ENCODE peak calls at places on chromosome 12, in six cellular contexts. A, W, B, O, Z and M are unnamed samples.

GRCh38 chr12:3352230-3352629 is 138.8 kb upstream of the PRMT8 start:
- DNase-seq in Z (no peak), W (no peak), B (no peak), O (no peak), A (no peak), M (no peak)

GRCh38 chr12:85549658-85550057 is 269.6 kb downstream of the ALX1 start:
- DNase-seq in O (no peak), W (no peak), B (peak), Z (no peak), A (no peak), M (no peak)

GRCh38 chr12:105567061-105567460 is 236.6 kb downstream of the C12orf75 start:
- DNase-seq in A (no peak), Z (no peak), W (no peak), O (no peak), B (no peak), M (no peak)

GRCh38 chr12:38998887-38999482 is 93.6 kb upstream of the CPNE8 start:
- DNase-seq in Z (no peak), A (no peak), O (no peak), B (no peak), W (no peak), M (no peak)

GRCh38 chr12:11630046-11630706 is 19.3 kb upstream of the ETV6 start:
- DNase-seq in Z (no peak), O (no peak), A (no peak), B (no peak), W (no peak), M (no peak)

GRCh38 chr12:104457746-104458644 is 1.2 kb downstream of the CHST11 start:
- DNase-seq in B (no peak), Z (no peak), O (peak), W (peak), A (peak), M (peak)

GRCh38 chr12:93300611-93301021 is 77.1 kb upstream of the NUDT4 start:
- DNase-seq in B (peak), O (no peak), A (no peak), Z (no peak), W (no peak), M (no peak)

GRCh38 chr12:46386877-46387629 is 14.5 kb upstream of the SLC38A2 start:
- DNase-seq in Z (no peak), B (no peak), W (no peak), O (no peak), A (no peak), M (peak)

DNA sequence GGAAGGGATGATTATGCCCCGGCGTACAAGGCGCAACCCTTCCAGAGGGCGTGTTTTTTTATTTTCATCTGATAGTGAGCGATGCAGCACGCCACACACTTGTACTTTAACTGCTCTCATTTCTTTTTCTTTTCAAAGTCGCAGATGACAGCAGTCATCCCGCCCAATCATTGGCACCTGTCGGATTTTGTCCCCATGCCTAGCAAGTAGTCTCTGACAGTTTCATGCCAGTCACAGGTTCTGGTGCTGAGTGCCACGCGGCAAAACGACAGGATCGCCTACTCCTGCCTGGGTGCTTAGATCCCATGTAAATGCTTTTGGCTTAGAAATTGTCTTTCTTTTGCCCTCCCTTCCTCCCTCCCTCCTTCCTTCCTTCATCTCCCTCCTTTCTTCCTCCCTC is 117.7 kb downstream of the GLT1D1 start:
- DNase-seq in Z (no peak), O (no peak), W (no peak), B (no peak), A (no peak), M (no peak)
- TF ChIP-seq MYC in Z (no peak), O (no peak), W (no peak), B (no peak), A (no peak), M (no peak)

DNA sequence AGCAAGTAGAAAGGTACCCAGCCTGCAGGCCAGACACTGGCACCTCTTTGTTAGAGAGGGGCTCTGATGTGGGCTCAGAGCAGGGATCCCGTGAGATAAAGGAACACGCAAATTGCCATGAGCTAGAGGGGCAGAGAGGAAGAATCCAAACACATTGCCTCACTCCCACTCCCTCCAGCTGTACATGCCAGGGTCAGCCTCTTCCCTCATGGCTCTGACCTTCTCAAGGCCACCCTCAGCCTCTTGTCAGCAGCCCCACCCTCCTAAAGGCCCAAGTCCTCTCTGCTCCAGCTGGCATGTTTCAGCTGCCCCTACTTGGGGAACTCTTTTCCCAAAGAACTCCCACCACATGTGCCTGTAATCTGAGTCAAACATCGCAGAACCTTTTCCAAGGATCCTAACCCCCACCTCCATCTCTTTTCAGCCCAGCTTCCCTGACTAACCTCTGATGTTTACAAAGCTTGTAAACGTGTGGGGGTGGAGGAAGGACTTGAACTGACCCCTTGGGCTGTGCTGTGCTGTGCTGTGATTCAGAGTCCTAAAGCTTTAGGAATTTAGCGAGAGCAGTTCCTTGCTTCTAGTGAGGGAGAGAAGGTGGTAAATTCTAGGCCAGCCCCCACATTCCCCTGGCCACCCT is 7.4 kb upstream of the CACNB3 start:
- DNase-seq in W (peak), O (no peak), Z (no peak), B (peak), A (no peak), M (no peak)
- TF ChIP-seq MYC in W (no peak), O (no peak), Z (no peak), B (no peak), A (no peak), M (no peak)

DNA sequence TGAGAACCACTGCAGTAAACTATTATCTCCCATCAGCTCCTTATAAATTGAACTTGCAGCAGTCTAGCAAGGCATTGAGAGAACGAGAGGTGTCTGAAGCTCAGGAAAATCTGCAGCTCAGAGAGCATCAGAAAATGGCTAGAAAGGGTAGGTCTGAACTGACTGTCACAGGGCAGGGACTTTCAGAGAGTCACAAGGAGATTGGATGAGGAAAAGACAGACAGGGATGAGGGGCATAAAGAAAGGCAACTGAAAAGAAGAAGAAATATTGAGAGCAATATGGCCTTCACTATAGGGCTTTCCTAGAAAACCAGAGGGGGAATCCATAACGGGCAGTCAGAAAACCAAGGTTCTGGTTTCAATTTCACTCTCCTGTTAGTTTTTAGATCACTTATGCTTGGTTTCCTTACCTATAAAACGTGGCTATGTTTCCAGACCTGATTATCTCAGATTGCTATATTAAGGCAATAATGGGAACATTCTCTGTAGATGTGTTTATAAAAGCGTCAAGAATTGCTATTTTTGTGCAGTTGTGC is 40.9 kb downstream of the PDE6H start:
- DNase-seq in A (no peak), W (no peak), Z (no peak), O (no peak), B (no peak), M (no peak)
- TF ChIP-seq MYC in A (no peak), W (no peak), Z (no peak), O (no peak), B (no peak), M (no peak)

DNA sequence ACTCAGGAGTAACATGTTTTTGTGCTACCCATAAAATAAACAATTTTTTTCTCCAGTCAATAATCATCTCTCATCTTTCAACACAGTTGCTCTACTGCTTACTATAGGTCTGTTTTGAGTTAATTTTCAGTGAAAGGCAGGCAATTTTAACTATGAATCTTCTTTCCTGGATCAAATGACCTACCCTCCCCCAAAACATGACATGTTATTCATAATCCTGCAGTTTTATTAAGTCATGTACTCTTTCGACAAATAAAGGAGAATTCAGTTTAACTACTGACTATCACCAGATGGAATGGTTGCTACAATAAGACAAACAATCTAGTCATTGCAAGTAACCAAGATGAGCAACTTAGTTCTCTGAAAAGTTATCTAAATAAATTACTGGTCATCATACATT is 106.0 kb upstream of the FAR2 start:
- DNase-seq in Z (no peak), O (no peak), B (no peak), A (no peak), W (no peak), M (no peak)
- TF ChIP-seq MYC in Z (no peak), O (no peak), B (no peak), A (no peak), W (no peak), M (no peak)

GRCh38 chr12:116236986-116237385 is 40.5 kb downstream of the MED13L start:
- DNase-seq in B (no peak), Z (no peak), W (no peak), O (peak), A (no peak), M (no peak)
- TF ChIP-seq MYC in B (no peak), Z (no peak), W (no peak), O (no peak), A (no peak), M (no peak)

DNA sequence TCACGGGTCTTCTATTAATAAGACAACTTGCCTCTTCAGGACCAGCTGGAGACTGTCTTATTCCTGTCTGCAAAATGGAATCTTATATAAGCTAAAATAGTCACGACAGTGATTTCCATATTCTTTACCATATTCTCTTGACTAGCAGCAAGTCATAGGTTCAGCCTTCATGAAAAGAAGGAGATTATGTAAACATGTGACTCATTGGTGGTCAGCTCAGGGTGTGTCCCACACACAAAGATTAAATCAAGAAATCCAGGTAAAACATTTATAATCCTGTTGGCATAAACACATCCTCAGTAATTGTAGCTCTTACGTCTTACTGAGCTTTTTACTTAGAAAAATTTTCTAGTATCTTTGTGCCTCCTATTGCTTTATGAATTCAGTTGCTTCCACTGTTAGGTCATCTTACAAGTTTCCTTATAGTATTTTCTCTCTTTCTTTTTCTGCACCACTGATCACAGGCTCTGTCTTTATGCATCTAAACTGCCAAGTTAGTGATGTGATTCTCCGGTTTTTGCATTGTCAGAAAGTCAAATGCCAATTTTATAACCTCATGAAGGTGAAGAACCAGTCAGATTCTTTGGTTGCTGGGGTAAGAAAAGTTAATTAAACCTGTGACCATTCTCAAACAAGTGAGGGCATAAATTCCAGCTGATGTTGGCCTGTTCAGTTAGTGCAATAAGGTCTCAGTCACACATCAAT is 378.7 kb upstream of the MGAT4C start:
- DNase-seq in B (no peak), O (no peak), A (no peak), Z (no peak), W (no peak), M (no peak)
- TF ChIP-seq MYC in B (no peak), O (no peak), A (no peak), Z (no peak), W (no peak), M (no peak)

DNA sequence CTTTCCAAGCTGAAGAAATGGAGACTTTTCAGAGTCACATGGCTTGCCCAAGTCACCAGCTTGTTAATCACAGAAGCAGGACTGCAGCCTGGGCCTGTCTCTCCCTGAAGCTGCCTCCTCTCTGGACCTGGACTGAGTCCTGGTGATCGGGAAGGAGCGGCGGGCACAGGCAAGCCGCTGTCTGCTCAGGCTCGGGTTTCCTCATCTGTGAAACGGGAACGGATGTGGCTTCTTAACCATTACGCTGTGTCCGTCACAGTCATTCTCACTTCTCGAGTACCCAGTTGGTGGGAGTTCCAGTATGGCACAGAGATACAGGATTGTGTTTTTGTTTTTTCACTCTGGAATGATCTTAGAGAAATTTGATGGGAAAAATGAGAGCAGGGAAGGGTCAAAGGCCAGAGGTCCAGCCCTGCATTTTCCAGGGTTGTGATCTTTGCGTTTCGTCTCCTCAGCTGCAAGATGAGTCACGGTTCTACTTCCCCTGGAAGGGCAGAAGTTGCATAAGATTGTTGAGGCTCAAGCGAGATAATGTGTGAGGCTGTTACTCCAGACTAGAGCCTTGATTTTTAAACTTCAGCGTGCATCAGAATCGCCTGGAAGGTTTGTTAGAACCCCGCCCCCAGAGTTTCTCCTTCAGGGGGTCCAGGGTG is 7.6 kb upstream of the LRTM2 start:
- DNase-seq in W (peak), Z (no peak), A (no peak), B (peak), O (peak), M (peak)
- TF ChIP-seq MYC in W (no peak), Z (no peak), A (no peak), B (peak), O (no peak), M (peak)

GRCh38 chr12:101700299-101700820 is 2.9 kb downstream of the CHPT1 start:
- DNase-seq in O (no peak), A (no peak), Z (no peak), B (no peak), W (no peak), M (no peak)

GRCh38 chr12:101697197-101697929 is at the start of gene CHPT1:
- DNase-seq in A (peak), Z (no peak), B (peak), O (peak), W (peak), M (peak)

GRCh38 chr12:101696477-101697196 is 803 bp upstream of the CHPT1 start:
- DNase-seq in A (peak), O (peak), W (no peak), Z (no peak), B (peak), M (peak)

GRCh38 chr12:101698782-101699347 is 1.4 kb downstream of the CHPT1 start:
- DNase-seq in Z (no peak), B (no peak), O (peak), W (no peak), A (peak), M (peak)

DNA sequence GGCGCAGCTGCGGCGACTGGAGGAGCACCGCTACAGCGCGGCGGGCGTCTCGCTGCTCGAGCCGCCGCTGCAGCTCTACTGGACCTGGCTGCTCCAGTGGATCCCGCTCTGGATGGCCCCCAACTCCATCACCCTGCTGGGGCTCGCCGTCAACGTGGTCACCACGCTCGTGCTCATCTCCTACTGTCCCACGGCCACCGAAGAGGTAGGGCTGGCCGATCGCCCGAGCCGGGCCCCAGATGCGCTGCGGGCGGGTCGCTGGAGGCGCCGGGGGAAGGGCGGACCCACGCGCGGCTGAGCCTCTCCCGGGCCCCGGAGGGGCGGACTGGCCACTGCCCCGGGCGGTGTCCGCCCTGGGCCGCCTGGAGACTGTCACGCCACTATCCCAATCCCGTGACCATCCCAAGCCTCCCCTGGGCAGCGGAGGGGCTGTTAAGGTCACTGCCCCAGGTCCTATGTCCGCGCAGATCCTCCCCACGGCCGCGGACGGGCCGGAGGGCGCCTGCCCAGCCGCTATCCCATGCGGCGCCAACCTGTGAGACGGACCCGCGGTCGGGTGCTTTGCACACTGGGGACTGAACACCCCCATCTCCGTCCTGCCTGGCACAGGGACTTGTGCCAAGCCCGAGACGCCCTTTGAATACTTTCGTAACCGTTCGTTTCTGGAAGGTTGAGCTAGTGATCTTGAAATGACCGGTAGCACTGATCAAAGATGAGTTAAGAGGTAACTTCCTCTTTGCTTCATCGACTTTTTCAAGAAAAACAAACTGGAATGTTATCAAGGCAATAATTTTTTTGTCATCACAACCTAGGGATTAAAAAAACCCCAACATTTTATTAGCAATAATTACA is 716 bp downstream of the CHPT1 start:
- DNase-seq in W (peak), B (peak), Z (no peak), O (peak), A (peak), M (peak)
- TF ChIP-seq MYC in W (no peak), B (peak), Z (no peak), O (peak), A (no peak), M (no peak)

DNA sequence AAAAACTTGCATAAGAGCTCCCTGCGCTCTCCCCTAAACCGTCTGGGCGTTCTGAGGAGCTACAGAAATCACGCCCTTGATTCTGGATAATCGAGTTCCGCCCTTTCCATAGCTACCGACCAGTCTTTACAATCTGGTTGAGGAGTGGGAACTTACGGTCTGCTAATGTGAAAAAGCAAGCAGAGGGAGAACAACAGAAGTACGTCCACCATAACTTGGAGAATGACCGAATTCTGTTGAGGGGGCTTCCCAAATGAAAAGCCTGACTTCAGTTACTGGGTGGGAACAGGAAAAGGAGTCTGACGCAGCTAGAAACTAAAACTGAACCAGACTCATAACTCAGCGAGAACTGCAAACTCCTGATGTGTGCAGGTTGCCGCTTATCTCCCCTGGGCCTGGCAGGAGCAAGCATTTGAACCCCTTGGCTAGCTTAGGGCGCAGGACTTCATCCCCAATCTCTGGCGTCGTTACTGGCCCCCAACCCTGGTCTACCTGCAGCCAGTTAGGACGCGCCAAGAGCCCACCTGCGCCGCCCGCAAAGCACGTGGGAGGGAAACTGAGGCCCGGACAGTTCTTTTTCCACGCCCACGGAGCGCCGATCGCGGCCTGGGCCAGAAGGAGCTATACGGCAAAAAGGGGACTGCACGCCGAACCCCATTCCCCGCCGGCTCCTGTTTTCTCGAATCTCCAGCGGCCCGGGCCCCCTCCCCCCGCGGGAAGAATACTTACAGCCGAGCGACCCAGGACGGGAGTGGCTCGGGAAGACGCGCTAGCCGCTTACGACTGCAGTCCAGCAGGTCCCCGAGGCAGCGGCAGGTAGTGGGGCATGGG is 818 bp downstream of the LRIG3 start:
- DNase-seq in W (peak), B (peak), Z (no peak), A (peak), O (no peak), M (no peak)
- TF ChIP-seq MYC in W (no peak), B (no peak), Z (no peak), A (peak), O (no peak), M (no peak)